ENCODE peak calls at places on chromosomes 2 and 18, in five cellular contexts. One of them, this sample, is unnamed.

GRCh38 chr2:207121784-207122183 is 44.0 kb downstream of the KLF7 start:
- DNase-seq in right atrium auricular region: no peak
- DNase-seq in pancreas: no peak
- DNase-seq in activated T-helper 1 cell treated with anti-CD3 and anti-CD28 coated beads, Interleukin-12 subunit alpha, Interleukin-12 subunit beta, Interleukin-2, Interleukin-4 antibody, amounts not matched to agents 30 ng/mL and 10 ng/mL and 1 ng/mL, durations not matched to agents 14 hours and 24 hours and 36 hours: no peak
- DNase-seq in stimulated activated CD8-positive, alpha-beta memory T cell treated with anti-CD3 and anti-CD28 coated beads, Interleukin-7, amount 100 ng/mL, for 4 hours: no peak
- DNase-seq in this sample: no peak

GRCh38 chr2:173750332-173750731 is 214.8 kb downstream of the SP3 start:
- DNase-seq in pancreas: no peak
- DNase-seq in right atrium auricular region: no peak
- DNase-seq in stimulated activated CD8-positive, alpha-beta memory T cell treated with anti-CD3 and anti-CD28 coated beads, Interleukin-7, amount 100 ng/mL, for 4 hours: no peak
- DNase-seq in activated T-helper 1 cell treated with anti-CD3 and anti-CD28 coated beads, Interleukin-12 subunit alpha, Interleukin-12 subunit beta, Interleukin-2, Interleukin-4 antibody, amounts not matched to agents 30 ng/mL and 10 ng/mL and 1 ng/mL, durations not matched to agents 14 hours and 24 hours and 36 hours: no peak
- DNase-seq in this sample: no peak

GRCh38 chr2:8652774-8653426 is 29.0 kb upstream of the ID2 start:
- DNase-seq in pancreas: no peak
- DNase-seq in stimulated activated CD8-positive, alpha-beta memory T cell treated with anti-CD3 and anti-CD28 coated beads, Interleukin-7, amount 100 ng/mL, for 4 hours: no peak
- DNase-seq in right atrium auricular region: no peak
- DNase-seq in activated T-helper 1 cell treated with anti-CD3 and anti-CD28 coated beads, Interleukin-12 subunit alpha, Interleukin-12 subunit beta, Interleukin-2, Interleukin-4 antibody, amounts not matched to agents 30 ng/mL and 10 ng/mL and 1 ng/mL, durations not matched to agents 14 hours and 24 hours and 36 hours: no peak
- DNase-seq in this sample: no peak

GRCh38 chr2:184302506-184302905 is 295.8 kb upstream of the ZNF804A start:
- DNase-seq in stimulated activated CD8-positive, alpha-beta memory T cell treated with anti-CD3 and anti-CD28 coated beads, Interleukin-7, amount 100 ng/mL, for 4 hours: no peak
- DNase-seq in right atrium auricular region: no peak
- DNase-seq in pancreas: no peak
- DNase-seq in activated T-helper 1 cell treated with anti-CD3 and anti-CD28 coated beads, Interleukin-12 subunit alpha, Interleukin-12 subunit beta, Interleukin-2, Interleukin-4 antibody, amounts not matched to agents 30 ng/mL and 10 ng/mL and 1 ng/mL, durations not matched to agents 14 hours and 24 hours and 36 hours: no peak
- DNase-seq in this sample: no peak

GRCh38 chr2:64455545-64455944 is 1.6 kb downstream of the LGALSL start:
- DNase-seq in right atrium auricular region: no peak
- DNase-seq in stimulated activated CD8-positive, alpha-beta memory T cell treated with anti-CD3 and anti-CD28 coated beads, Interleukin-7, amount 100 ng/mL, for 4 hours: no peak
- DNase-seq in pancreas: no peak
- DNase-seq in activated T-helper 1 cell treated with anti-CD3 and anti-CD28 coated beads, Interleukin-12 subunit alpha, Interleukin-12 subunit beta, Interleukin-2, Interleukin-4 antibody, amounts not matched to agents 30 ng/mL and 10 ng/mL and 1 ng/mL, durations not matched to agents 14 hours and 24 hours and 36 hours: no peak
- DNase-seq in this sample: no peak

GRCh38 chr2:131419447-131419846 is 55.5 kb upstream of the RAB6D start:
- DNase-seq in activated T-helper 1 cell treated with anti-CD3 and anti-CD28 coated beads, Interleukin-12 subunit alpha, Interleukin-12 subunit beta, Interleukin-2, Interleukin-4 antibody, amounts not matched to agents 30 ng/mL and 10 ng/mL and 1 ng/mL, durations not matched to agents 14 hours and 24 hours and 36 hours: no peak
- DNase-seq in stimulated activated CD8-positive, alpha-beta memory T cell treated with anti-CD3 and anti-CD28 coated beads, Interleukin-7, amount 100 ng/mL, for 4 hours: no peak
- DNase-seq in pancreas: no peak
- DNase-seq in right atrium auricular region: no peak
- DNase-seq in this sample: no peak

GRCh38 chr2:207501797-207502196 is 28.0 kb upstream of the CREB1 start:
- DNase-seq in right atrium auricular region: no peak
- DNase-seq in activated T-helper 1 cell treated with anti-CD3 and anti-CD28 coated beads, Interleukin-12 subunit alpha, Interleukin-12 subunit beta, Interleukin-2, Interleukin-4 antibody, amounts not matched to agents 30 ng/mL and 10 ng/mL and 1 ng/mL, durations not matched to agents 14 hours and 24 hours and 36 hours: no peak
- DNase-seq in pancreas: no peak
- DNase-seq in stimulated activated CD8-positive, alpha-beta memory T cell treated with anti-CD3 and anti-CD28 coated beads, Interleukin-7, amount 100 ng/mL, for 4 hours: no peak
- DNase-seq in this sample: no peak

GRCh38 chr2:120534457-120534856 is 188.5 kb downstream of the INHBB start:
- DNase-seq in stimulated activated CD8-positive, alpha-beta memory T cell treated with anti-CD3 and anti-CD28 coated beads, Interleukin-7, amount 100 ng/mL, for 4 hours: no peak
- DNase-seq in pancreas: no peak
- DNase-seq in activated T-helper 1 cell treated with anti-CD3 and anti-CD28 coated beads, Interleukin-12 subunit alpha, Interleukin-12 subunit beta, Interleukin-2, Interleukin-4 antibody, amounts not matched to agents 30 ng/mL and 10 ng/mL and 1 ng/mL, durations not matched to agents 14 hours and 24 hours and 36 hours: no peak
- DNase-seq in right atrium auricular region: no peak
- DNase-seq in this sample: no peak

GRCh38 chr2:199364153-199364552 is 93.6 kb downstream of the SATB2 start:
- DNase-seq in activated T-helper 1 cell treated with anti-CD3 and anti-CD28 coated beads, Interleukin-12 subunit alpha, Interleukin-12 subunit beta, Interleukin-2, Interleukin-4 antibody, amounts not matched to agents 30 ng/mL and 10 ng/mL and 1 ng/mL, durations not matched to agents 14 hours and 24 hours and 36 hours: no peak
- DNase-seq in stimulated activated CD8-positive, alpha-beta memory T cell treated with anti-CD3 and anti-CD28 coated beads, Interleukin-7, amount 100 ng/mL, for 4 hours: no peak
- DNase-seq in pancreas: no peak
- DNase-seq in right atrium auricular region: no peak
- DNase-seq in this sample: no peak

GRCh38 chr2:41932241-41933034 is 115.4 kb upstream of the PKDCC start:
- DNase-seq in right atrium auricular region: peak; percentile 96
- DNase-seq in stimulated activated CD8-positive, alpha-beta memory T cell treated with anti-CD3 and anti-CD28 coated beads, Interleukin-7, amount 100 ng/mL, for 4 hours: no peak
- DNase-seq in pancreas: peak; percentile 18
- DNase-seq in activated T-helper 1 cell treated with anti-CD3 and anti-CD28 coated beads, Interleukin-12 subunit alpha, Interleukin-12 subunit beta, Interleukin-2, Interleukin-4 antibody, amounts not matched to agents 30 ng/mL and 10 ng/mL and 1 ng/mL, durations not matched to agents 14 hours and 24 hours and 36 hours: no peak
- DNase-seq in this sample: no peak

GRCh38 chr2:63078852-63079606 is 28.4 kb downstream of the OTX1 start:
- DNase-seq in pancreas: no peak
- DNase-seq in activated T-helper 1 cell treated with anti-CD3 and anti-CD28 coated beads, Interleukin-12 subunit alpha, Interleukin-12 subunit beta, Interleukin-2, Interleukin-4 antibody, amounts not matched to agents 30 ng/mL and 10 ng/mL and 1 ng/mL, durations not matched to agents 14 hours and 24 hours and 36 hours: no peak
- DNase-seq in stimulated activated CD8-positive, alpha-beta memory T cell treated with anti-CD3 and anti-CD28 coated beads, Interleukin-7, amount 100 ng/mL, for 4 hours: no peak
- DNase-seq in right atrium auricular region: no peak
- DNase-seq in this sample: no peak

GRCh38 chr18:3721771-3722661 is 272.0 kb downstream of the TGIF1 start:
- DNase-seq in activated T-helper 1 cell treated with anti-CD3 and anti-CD28 coated beads, Interleukin-12 subunit alpha, Interleukin-12 subunit beta, Interleukin-2, Interleukin-4 antibody, amounts not matched to agents 30 ng/mL and 10 ng/mL and 1 ng/mL, durations not matched to agents 14 hours and 24 hours and 36 hours: no peak
- DNase-seq in right atrium auricular region: no peak
- DNase-seq in pancreas: no peak
- DNase-seq in stimulated activated CD8-positive, alpha-beta memory T cell treated with anti-CD3 and anti-CD28 coated beads, Interleukin-7, amount 100 ng/mL, for 4 hours: no peak
- DNase-seq in this sample: no peak

GRCh38 chr2:230166557-230167170 is 53.1 kb downstream of the SP110 start:
- DNase-seq in stimulated activated CD8-positive, alpha-beta memory T cell treated with anti-CD3 and anti-CD28 coated beads, Interleukin-7, amount 100 ng/mL, for 4 hours: no peak
- DNase-seq in pancreas: no peak
- DNase-seq in activated T-helper 1 cell treated with anti-CD3 and anti-CD28 coated beads, Interleukin-12 subunit alpha, Interleukin-12 subunit beta, Interleukin-2, Interleukin-4 antibody, amounts not matched to agents 30 ng/mL and 10 ng/mL and 1 ng/mL, durations not matched to agents 14 hours and 24 hours and 36 hours: no peak
- DNase-seq in right atrium auricular region: no peak
- DNase-seq in this sample: no peak

GRCh38 chr2:67135201-67135600 is 261.9 kb upstream of the ETAA1 start:
- DNase-seq in stimulated activated CD8-positive, alpha-beta memory T cell treated with anti-CD3 and anti-CD28 coated beads, Interleukin-7, amount 100 ng/mL, for 4 hours: no peak
- DNase-seq in pancreas: no peak
- DNase-seq in activated T-helper 1 cell treated with anti-CD3 and anti-CD28 coated beads, Interleukin-12 subunit alpha, Interleukin-12 subunit beta, Interleukin-2, Interleukin-4 antibody, amounts not matched to agents 30 ng/mL and 10 ng/mL and 1 ng/mL, durations not matched to agents 14 hours and 24 hours and 36 hours: no peak
- DNase-seq in right atrium auricular region: no peak
- DNase-seq in this sample: no peak